ENCODE peak calls at places on chromosomes 3 and 15, in seven cellular contexts. D, Y, B, T, C, E and O are unnamed samples.

GRCh38 chr3:51955175-51955892 is at the start of gene GPR62:
- DNase-seq in C (no peak), Y (no peak), B (no peak), E (no peak), D (no peak), T (no peak), O (no peak)

GRCh38 chr3:150227839-150228238 is 180.3 kb upstream of the TSC22D2 start:
- DNase-seq in Y (peak; percentile 68), T (peak; percentile 25), D (no peak), E (peak; percentile 79), B (peak; percentile 13), C (no peak), O (peak; percentile 67)

GRCh38 chr3:171640520-171641412 is 169.5 kb downstream of the PLD1 start:
- DNase-seq in Y (peak; percentile 42), C (no peak), D (no peak), B (no peak), T (no peak), E (no peak), O (peak; percentile 75)

GRCh38 chr3:170809021-170809974 is 60.7 kb downstream of the RPL22L1 start:
- DNase-seq in T (no peak), E (peak; percentile 46), B (no peak), C (no peak), Y (peak; percentile 77), D (no peak), O (peak; percentile 52)

GRCh38 chr3:125300416-125300815 is 74.7 kb downstream of the ZNF148 start:
- DNase-seq in C (no peak), D (no peak), Y (no peak), E (no peak), B (no peak), T (no peak), O (no peak)

GRCh38 chr3:64138046-64138445 is 87.2 kb downstream of the PRICKLE2 start:
- DNase-seq in Y (no peak), T (no peak), D (no peak), B (no peak), C (no peak), E (no peak), O (no peak)

GRCh38 chr3:52065264-52065756 is 8.9 kb upstream of the DUSP7 start:
- DNase-seq in D (no peak), E (peak; percentile 53), Y (no peak), B (no peak), C (peak; percentile 85), T (peak; percentile 67), O (no peak)

GRCh38 chr15:55279746-55280351 is 9.8 kb downstream of the RAB27A start:
- DNase-seq in C (peak; percentile 77), T (no peak), E (no peak), B (peak; percentile 32), Y (peak; percentile 80), D (no peak), O (no peak)

GRCh38 chr3:172536505-172536904 is 13.3 kb upstream of the TNFSF10 start:
- DNase-seq in Y (no peak), E (peak; percentile 70), B (no peak), D (no peak), T (no peak), C (peak; percentile 47), O (no peak)

GRCh38 chr3:95212117-95212516 is 1149.3 kb downstream of the NSUN3 start:
- DNase-seq in B (no peak), D (no peak), C (no peak), E (no peak), T (no peak), Y (no peak), O (no peak)

GRCh38 chr15:83446904-83447708 is at the start of gene SH3GL3:
- DNase-seq in T (peak; percentile 72), E (peak; percentile 68), Y (peak; percentile 75), D (no peak), B (peak; percentile 59), C (peak; percentile 78), O (no peak)

GRCh38 chr3:42830437-42831320 is 21.4 kb downstream of the ACKR2 start:
- DNase-seq in T (no peak), B (no peak), C (no peak), Y (peak; percentile 37), E (no peak), D (no peak), O (no peak)

GRCh38 chr3:178352300-178353021 is 183.8 kb upstream of the KCNMB2 start:
- DNase-seq in T (no peak), D (no peak), C (no peak), B (no peak), Y (peak; percentile 88), E (no peak), O (peak; percentile 52)

GRCh38 chr15:63059573-63060216 is 17.1 kb downstream of the TPM1 start:
- DNase-seq in B (no peak), E (no peak), D (no peak), Y (no peak), C (no peak), T (no peak), O (no peak)

GRCh38 chr3:37320276-37320675 is 145.9 kb upstream of the LRRFIP2 start:
- DNase-seq in D (no peak), E (no peak), C (no peak), T (no peak), Y (no peak), B (no peak), O (no peak)

GRCh38 chr3:110664148-110664547 is 407.5 kb upstream of the NECTIN3 start:
- DNase-seq in E (no peak), B (no peak), T (no peak), Y (no peak), C (no peak), D (no peak), O (no peak)

GRCh38 chr15:20295238-20295811 is 246.3 kb downstream of the GOLGA6L6 start:
- DNase-seq in C (peak; percentile 31), E (no peak), D (no peak), T (no peak), B (no peak), Y (no peak), O (peak; percentile 62)

GRCh38 chr15:101526890-101527289 is 37.4 kb upstream of the PCSK6 start:
- DNase-seq in E (no peak), T (no peak), Y (no peak), C (no peak), D (no peak), B (no peak), O (no peak)

GRCh38 chr15:67241132-67241855 is 13.2 kb downstream of the AAGAB start:
- DNase-seq in E (no peak), D (no peak), B (no peak), Y (no peak), C (no peak), T (no peak), O (no peak)

GRCh38 chr3:48268381-48268935 is 27.6 kb downstream of the ZNF589 start:
- DNase-seq in D (peak; percentile 62), C (no peak), Y (no peak), T (no peak), B (peak; percentile 90), E (peak; percentile 88), O (peak; percentile 53)

GRCh38 chr15:40330368-40330836 is 6.9 kb downstream of the INAFM2 start:
- DNase-seq in B (no peak), D (no peak), C (peak; percentile 96), T (peak; percentile 52), Y (no peak), E (no peak), O (no peak)

GRCh38 chr3:62366093-62366419 is 7.3 kb downstream of the FEZF2 start:
- DNase-seq in T (no peak), B (no peak), C (no peak), Y (no peak), E (no peak), D (no peak), O (no peak)

GRCh38 chr3:66582721-66583141 is 81.9 kb upstream of the LRIG1 start:
- DNase-seq in E (no peak), Y (no peak), T (no peak), B (peak; percentile 10), D (no peak), C (peak; percentile 23), O (no peak)

GRCh38 chr3:76436895-76437294 is 603.0 kb upstream of the ROBO2 start:
- DNase-seq in T (no peak), Y (no peak), D (no peak), B (no peak), C (no peak), E (no peak), O (no peak)

GRCh38 chr15:53359038-53359437 is 400.4 kb downstream of the WDR72 start:
- DNase-seq in E (no peak), D (no peak), Y (no peak), B (no peak), T (no peak), C (no peak), O (no peak)

GRCh38 chr3:123605789-123606234 is 21.0 kb upstream of the HACD2 start:
- DNase-seq in Y (peak; percentile 30), B (no peak), D (no peak), C (no peak), T (no peak), E (no peak), O (peak; percentile 91)

GRCh38 chr15:68310178-68310810 is 32.7 kb downstream of the FEM1B start:
- DNase-seq in B (no peak), Y (no peak), T (no peak), D (no peak), E (peak; percentile 15), C (no peak), O (no peak)

GRCh38 chr3:47347217-47347801 is 33.5 kb upstream of the PTPN23 start:
- DNase-seq in T (no peak), C (peak; percentile 22), B (no peak), Y (no peak), E (no peak), D (no peak), O (no peak)

GRCh38 chr15:85691350-85692240 is 103.1 kb downstream of the KLHL25 start:
- DNase-seq in E (no peak), T (no peak), Y (no peak), C (no peak), B (no peak), D (no peak), O (no peak)

GRCh38 chr3:179504371-179504770 is 53.1 kb upstream of the GNB4 start:
- DNase-seq in D (no peak), C (no peak), B (no peak), E (no peak), Y (no peak), T (no peak), O (peak; percentile 57)

GRCh38 chr15:55799287-55800212 is 56.6 kb upstream of the PRTG start:
- DNase-seq in E (peak; percentile 36), D (no peak), Y (peak; percentile 58), T (no peak), C (peak; percentile 53), B (no peak), O (peak; percentile 68)

GRCh38 chr3:124714218-124714853 is 15.9 kb upstream of the UMPS start:
- DNase-seq in T (no peak), Y (no peak), E (no peak), C (no peak), D (no peak), B (no peak), O (no peak)

GRCh38 chr3:187318819-187319616 is 27.5 kb upstream of the MASP1 start:
- DNase-seq in B (peak; percentile 41), T (peak; percentile 42), D (no peak), E (peak; percentile 44), Y (peak; percentile 47), C (no peak), O (peak; percentile 45)

GRCh38 chr3:189726277-189726676 is 95.1 kb downstream of the TP63 start:
- DNase-seq in E (no peak), D (no peak), C (no peak), T (no peak), Y (no peak), B (no peak), O (no peak)

GRCh38 chr15:27268923-27269322 is 297.9 kb downstream of the GABRG3 start:
- DNase-seq in E (no peak), C (no peak), D (no peak), Y (peak; percentile 24), B (no peak), T (no peak), O (no peak)

GRCh38 chr3:143957447-143957846 is 14.2 kb upstream of the DIPK2A start:
- DNase-seq in B (no peak), C (no peak), E (no peak), D (no peak), Y (no peak), T (no peak), O (no peak)

GRCh38 chr3:81476652-81477051 is 284.8 kb downstream of the GBE1 start:
- DNase-seq in E (no peak), B (no peak), T (no peak), D (no peak), C (no peak), Y (no peak), O (no peak)

GRCh38 chr3:9396301-9396631 is 1.1 kb upstream of the SETD5 start:
- DNase-seq in C (peak; percentile 96), D (peak; percentile 53), E (peak; percentile 94), B (peak; percentile 77), Y (peak; percentile 94), T (no peak), O (peak; percentile 94)